ENCODE peak calls at places on chromosomes 4 and X, in four cellular contexts. D is PC-3, S is neural progenitor cell, X is GM23248. U is an unnamed sample. For H3F3A, the result is how much of the 10 kb centered on the place peaks cover.

GRCh38 chr4:148391056-148391455 is 51.2 kb downstream of the NR3C2 start:
- DNase-seq in D (no peak), X (no peak), S (no peak), U (no peak)

GRCh38 chr4:23881674-23882337 is 8.0 kb downstream of the PPARGC1A start:
- DNase-seq in X (no peak), D (no peak), S (no peak), U (peak)

GRCh38 chrX:1026263-1027015 is 186.0 kb downstream of the CRLF2 start:
- DNase-seq in X (no peak), D (no peak), S (no peak), U (peak)

GRCh38 chrX:118219866-118220265 is 103.3 kb upstream of the KLHL13 start:
- DNase-seq in X (no peak), D (no peak), S (no peak), U (no peak)

GRCh38 chrX:24282381-24283121 is 31.3 kb downstream of the SUPT20HL2 start:
- DNase-seq in X (peak), D (no peak), S (peak), U (no peak)

GRCh38 chr4:87718221-87718620 is 68.1 kb downstream of the DMP1 start:
- DNase-seq in X (no peak), D (no peak), S (no peak), U (no peak)

GRCh38 chr4:151304226-151304625 is 21.2 kb downstream of the SH3D19 start:
- DNase-seq in D (no peak), X (no peak), S (no peak), U (no peak)

GRCh38 chrX:30301203-30301602 is 8.0 kb downstream of the NR0B1 start:
- DNase-seq in X (no peak), S (no peak), D (no peak), U (no peak)

GRCh38 chr4:186144596-186145569 is 40.4 kb downstream of the FAM149A start:
- DNase-seq in X (peak), D (peak), S (peak), U (peak)

GRCh38 chr4:3865986-3866812 is 100.0 kb downstream of the ADRA2C start:
- DNase-seq in D (no peak), X (no peak), S (no peak), U (no peak)

GRCh38 chr4:74197123-74197522 is 39.2 kb downstream of the MTHFD2L start:
- DNase-seq in D (peak), S (no peak), X (no peak), U (no peak)

GRCh38 chr4:128863314-128864075 is 54.0 kb downstream of the JADE1 start:
- DNase-seq in D (peak), S (peak), X (peak), U (peak)

GRCh38 chr4:3484057-3484973 is 21.2 kb downstream of the DOK7 start:
- DNase-seq in X (peak), S (no peak), D (peak), U (no peak)

GRCh38 chrX:120517936-120518335 is 42.8 kb downstream of the CUL4B start:
- DNase-seq in X (peak), S (no peak), D (peak), U (no peak)

GRCh38 chr4:7516773-7517144 is 82.0 kb upstream of the PSAPL1 start:
- DNase-seq in D (no peak), X (no peak), S (peak), U (no peak)

GRCh38 chr4:113248320-113248719 is 198.9 kb downstream of the ANK2 start:
- DNase-seq in X (no peak), D (no peak), S (peak), U (no peak)

GRCh38 chr4:149521611-149522010 is 294.0 kb downstream of the IQCM start:
- DNase-seq in X (peak), D (peak), S (peak), U (no peak)

GRCh38 chr4:37822220-37822619 is 4.3 kb upstream of the PGM2 start:
- DNase-seq in D (no peak), S (no peak), X (no peak), U (no peak)

GRCh38 chrX:125709074-125709473 is 389.4 kb downstream of the TEX13C start:
- DNase-seq in D (no peak), X (no peak), S (no peak), U (no peak)

GRCh38 chr4:156892695-156893211 is 78.8 kb downstream of the PDGFC start:
- DNase-seq in X (peak), D (no peak), S (no peak), U (no peak)

GRCh38 chrX:38215141-38215540 is 5.5 kb downstream of the SRPX start:
- DNase-seq in D (peak), X (peak), S (no peak), U (no peak)

GRCh38 chrX:131477498-131477897 is 66.4 kb upstream of the OR13H1 start:
- DNase-seq in S (peak), X (no peak), D (no peak), U (no peak)

GRCh38 chrX:130637591-130637990 is 235.8 kb downstream of the RBMX2 start:
- DNase-seq in X (peak), D (no peak), S (no peak), U (no peak)

GRCh38 chrX:102808336-102808735 is 87.8 kb downstream of the GPRASP3 start:
- DNase-seq in S (no peak), D (peak), X (peak), U (no peak)

GRCh38 chr4:53361451-53361850 is 4.4 kb downstream of the SCFD2 start:
- DNase-seq in S (no peak), X (peak), D (peak), U (no peak)

GRCh38 chr4:64756016-64756415 is 346.8 kb upstream of the TECRL start:
- DNase-seq in S (no peak), D (peak), X (peak), U (no peak)

GRCh38 chr4:184930026-184930425 is 88.3 kb upstream of the HELT start:
- DNase-seq in S (no peak), X (no peak), D (no peak), U (no peak)

GRCh38 chr4:47145630-47146029 is 114.3 kb downstream of the GABRB1 start:
- DNase-seq in S (no peak), D (no peak), X (peak), U (peak)

GRCh38 chr4:176839656-176840055 is 46.9 kb upstream of the VEGFC start:
- DNase-seq in D (peak), X (peak), S (no peak), U (no peak)

GRCh38 chr4:121373841-121374240 is 7.0 kb downstream of the QRFPR start:
- DNase-seq in S (no peak), X (no peak), D (no peak), U (no peak)

GRCh38 chr4:139664442-139664841 is 1.2 kb upstream of the MGST2 start:
- DNase-seq in X (no peak), S (no peak), D (no peak), U (no peak)

GRCh38 chr4:5842456-5842855 is 50.4 kb downstream of the CRMP1 start:
- DNase-seq in S (no peak), X (no peak), D (no peak), U (no peak)

GRCh38 chr4:156388826-156389225 is 435.2 kb upstream of the CTSO start:
- DNase-seq in S (no peak), X (peak), D (peak), U (no peak)

GRCh38 chr4:130479020-130479419 is 1383.1 kb downstream of the C4orf33 start:
- DNase-seq in D (peak), S (no peak), X (peak), U (no peak)

GRCh38 chrX:53050841-53051240 is 2.3 kb downstream of the GPR173 start:
- DNase-seq in S (no peak), D (no peak), X (peak), U (no peak)

GRCh38 chr4:147822128-147822527 is 90.2 kb downstream of the ARHGAP10 start:
- DNase-seq in D (no peak), X (peak), S (no peak), U (no peak)

GRCh38 chr4:38145033-38145673 is 185.0 kb downstream of the PTTG2 start:
- DNase-seq in S (no peak), X (no peak), D (no peak), U (no peak)

GRCh38 chrX:40684092-40684491 is 36.7 kb upstream of the CXorf38 start:
- DNase-seq in X (no peak), S (peak), D (no peak), U (no peak)

GRCh38 chr4:171919314-171919713 is 106.1 kb downstream of the GALNTL6 start:
- DNase-seq in D (no peak), S (no peak), X (no peak), U (peak)

GRCh38 chr4:153576443-153576774 is 107.7 kb upstream of the TLR2 start:
- DNase-seq in S (no peak), X (no peak), D (no peak), U (no peak)
- H3F3A ChIP-seq in S (under half), X (under half), D (under half), U (under half)

GRCh38 chr4:1970926-1971325 is 37.8 kb downstream of the NELFA start:
- DNase-seq in D (no peak), S (no peak), X (no peak), U (no peak)
- H3F3A ChIP-seq in D (under half), S (under half), X (under half), U (under half)

GRCh38 chrX:12975999-12976558 is 1.2 kb downstream of the TMSB4X start:
- DNase-seq in S (peak), X (peak), D (peak), U (peak)

GRCh38 chrX:12973561-12974216 is 1.2 kb upstream of the TMSB4X start:
- DNase-seq in X (no peak), S (peak), D (no peak), U (no peak)

GRCh38 chrX:12974797-12975669 is at the start of gene TMSB4X:
- DNase-seq in D (peak), S (peak), X (peak), U (peak)

GRCh38 chrX:12974217-12974796 is 603 bp upstream of the TMSB4X start:
- DNase-seq in X (peak), D (peak), S (peak), U (no peak)

DNA sequence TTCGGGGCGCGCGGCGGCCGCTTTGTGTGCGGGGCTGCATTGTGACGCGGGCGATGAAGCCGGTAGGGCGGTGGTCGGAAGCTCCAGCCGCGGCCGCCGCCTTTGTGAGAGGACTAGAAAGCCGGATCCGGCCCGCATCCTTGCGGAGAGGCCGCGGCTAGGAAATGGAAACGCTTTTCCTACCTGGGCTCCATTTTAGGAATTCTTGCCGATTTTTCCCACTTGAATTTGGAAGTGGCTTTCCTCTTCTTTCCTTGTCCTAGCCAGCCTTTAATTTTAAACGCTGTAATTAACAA is 708 bp downstream of the TMSB4X start:
- DNase-seq in S (peak), X (no peak), D (peak), U (no peak)
- H3F3A ChIP-seq in S (under half), X (under half), D (under half), U (under half)

DNA sequence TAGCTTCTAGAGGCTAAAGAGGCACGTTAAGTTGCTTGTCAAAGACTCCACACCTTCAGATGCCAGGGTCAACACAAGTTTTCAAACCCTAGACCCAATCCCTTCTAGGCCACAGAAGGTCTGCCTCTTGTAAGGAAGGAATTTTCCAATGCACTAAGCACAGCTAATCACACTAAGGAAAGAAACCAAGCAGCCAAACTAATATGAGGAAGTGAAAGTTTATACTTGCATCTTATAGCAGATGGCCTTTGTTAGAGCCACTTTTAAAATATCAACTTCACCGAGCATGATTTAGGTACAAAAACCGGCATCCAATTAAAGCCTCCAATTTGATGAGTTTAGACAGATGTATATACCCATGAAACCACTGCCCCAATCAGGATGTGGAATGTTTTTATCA is 9.9 kb downstream of the FHL1 start:
- DNase-seq in D (no peak), X (no peak), S (no peak), U (peak)
- H3F3A ChIP-seq in D (under half), X (under half), S (under half), U (under half)